ENCODE peak calls at places on chromosomes 12 and 14, in eight cellular contexts. C is pancreas; N is T-helper 2 cell; S is EL; Y is RPMI7951; I is CD4-positive, alpha-beta T cell; W is left cardiac atrium; J is GM13976. T is an unnamed sample.

GRCh38 chr12:130465046-130465445 is 127.4 kb downstream of the PIWIL1 start:
- DNase-seq in S (no peak), W (no peak), N (no peak), I (no peak), J (no peak), Y (no peak), C (no peak), T (no peak)

GRCh38 chr12:76144253-76144564 is 59.7 kb upstream of the NAP1L1 start:
- DNase-seq in I (no peak), N (no peak), C (no peak), S (peak), W (no peak), Y (peak), J (no peak), T (no peak)

GRCh38 chr12:131087302-131087818 is 133.7 kb downstream of the ADGRD1 start:
- DNase-seq in I (peak), N (no peak), S (no peak), Y (no peak), W (no peak), J (no peak), C (peak), T (no peak)

GRCh38 chr12:93015970-93016751 is 87.1 kb upstream of the EEA1 start:
- DNase-seq in W (no peak), N (no peak), J (no peak), S (no peak), Y (no peak), C (peak), I (no peak), T (peak)

GRCh38 chr12:96249196-96250118 is 55.3 kb downstream of the ELK3 start:
- DNase-seq in C (no peak), J (no peak), I (no peak), Y (no peak), N (no peak), S (no peak), W (peak), T (peak)

GRCh38 chr12:100289011-100289410 is 22.0 kb downstream of the SCYL2 start:
- DNase-seq in Y (no peak), C (no peak), N (no peak), S (no peak), I (no peak), J (no peak), W (no peak), T (no peak)

GRCh38 chr12:26621932-26622331 is 211.1 kb downstream of the ITPR2 start:
- DNase-seq in I (no peak), S (no peak), Y (no peak), W (no peak), C (no peak), J (no peak), N (no peak), T (no peak)

GRCh38 chr14:103894034-103894722 is 34.1 kb upstream of the TDRD9 start:
- DNase-seq in J (no peak), N (no peak), W (no peak), S (no peak), C (no peak), I (no peak), Y (no peak), T (no peak)

GRCh38 chr12:12721251-12721689 is 4.1 kb downstream of the CDKN1B start:
- DNase-seq in N (no peak), I (no peak), W (no peak), J (no peak), S (peak), Y (no peak), C (no peak), T (no peak)

GRCh38 chr14:101191882-101192660 is 288.5 kb upstream of the RTL1 start:
- DNase-seq in W (no peak), J (no peak), S (no peak), C (peak), N (no peak), I (no peak), Y (no peak), T (no peak)

GRCh38 chr12:132172619-132173018 is 28.4 kb downstream of the NOC4L start:
- DNase-seq in J (no peak), N (no peak), C (no peak), S (no peak), I (no peak), W (peak), Y (no peak), T (no peak)

T was measured in neural progenitor cell.